ENCODE peak calls at places on chromosomes 7 and 10, in six cellular contexts. Y is mammary epithelial cell, N is IMR-90, S is PC-9, C is neural progenitor cell, E is HCT116. X is an unnamed sample.
A peak's percentile ranks its signal among the peaks of the same experiment; 100 is the strongest.

GRCh38 chr7:100689230-100690135 is 4.6 kb downstream of the GIGYF1 start:
- DNase-seq in Y (no peak), N (no peak), S (no peak), C (no peak), E (no peak), X (peak; percentile 58)

GRCh38 chr10:116385994-116386809 is 41.4 kb upstream of the PNLIPRP3 start:
- DNase-seq in Y (peak; percentile 33), N (peak; percentile 26), S (no peak), C (peak; percentile 58), E (peak; percentile 22), X (no peak)

GRCh38 chr7:128000854-128001265 is 30.4 kb downstream of the LRRC4 start:
- DNase-seq in Y (no peak), N (no peak), S (no peak), C (no peak), E (no peak), X (no peak)

GRCh38 chr7:30168800-30169584 is 34.2 kb downstream of the MTURN start:
- DNase-seq in Y (peak; percentile 98), N (peak; percentile 89), S (peak; percentile 28), C (peak; percentile 39), E (no peak), X (peak; percentile 87)

GRCh38 chr10:14587540-14588083 is 187.1 kb downstream of the FAM107B start:
- DNase-seq in Y (no peak), N (no peak), S (no peak), C (no peak), E (no peak), X (no peak)

GRCh38 chr10:44352316-44353127 is 32.4 kb downstream of the CXCL12 start:
- DNase-seq in Y (no peak), N (peak; percentile 80), S (no peak), C (no peak), E (no peak), X (peak; percentile 91)

GRCh38 chr10:122688293-122688989 is 11.2 kb downstream of the C10orf120 start:
- DNase-seq in Y (peak; percentile 9), N (no peak), S (peak; percentile 4), C (no peak), E (no peak), X (peak; percentile 69)

GRCh38 chr7:139589474-139589873 is 66.0 kb downstream of the CLEC2L start:
- DNase-seq in Y (no peak), N (peak; percentile 26), S (no peak), C (no peak), E (no peak), X (no peak)

GRCh38 chr10:131588704-131589220 is 277.2 kb upstream of the TCERG1L start:
- DNase-seq in Y (no peak), N (no peak), S (no peak), C (no peak), E (no peak), X (no peak)

GRCh38 chr7:55524558-55525310 is 47.6 kb downstream of the VOPP1 start:
- DNase-seq in Y (no peak), N (no peak), S (no peak), C (no peak), E (no peak), X (no peak)

GRCh38 chr7:55523366-55523765 is 48.9 kb downstream of the VOPP1 start:
- DNase-seq in Y (no peak), N (no peak), S (no peak), C (no peak), E (no peak), X (no peak)

GRCh38 chr7:55527314-55527713 is 45.0 kb downstream of the VOPP1 start:
- DNase-seq in Y (no peak), N (no peak), S (no peak), C (no peak), E (no peak), X (no peak)

GRCh38 chr7:55526770-55527169 is 45.5 kb downstream of the VOPP1 start:
- DNase-seq in Y (no peak), N (no peak), S (no peak), C (peak; percentile 85), E (no peak), X (no peak)

GRCh38 chr7:55526329-55526728 is 46.0 kb downstream of the VOPP1 start:
- DNase-seq in Y (no peak), N (no peak), S (no peak), C (no peak), E (no peak), X (no peak)
- H3K4me3 ChIP-seq in Y (no peak overlapping the region), N (no peak overlapping the region), S (no peak overlapping the region), C (no peak overlapping the region), E (no peak overlapping the region), X (no peak overlapping the region)

GRCh38 chr7:1366801-1367405 is 92.4 kb downstream of the MICALL2 start:
- DNase-seq in Y (no peak), N (no peak), S (no peak), C (no peak), E (no peak), X (no peak)
- H3K27me3 ChIP-seq in Y (peaks cover 11% of the 10 kb centered on the region), N (peaks cover 73% of the 10 kb centered on the region), S (peaks cover 83% of the 10 kb centered on the region), C (peaks cover 69% of the 10 kb centered on the region), E (no peaks in the 10 kb centered on the region), X (peaks cover 34% of the 10 kb centered on the region)

GRCh38 chr7:81299711-81300110 is 380.9 kb upstream of the SEMA3C start:
- DNase-seq in Y (peak; percentile 26), N (peak; percentile 10), S (no peak), C (no peak), E (no peak), X (no peak)

GRCh38 chr7:81297317-81297716 is 378.5 kb upstream of the SEMA3C start:
- DNase-seq in Y (no peak), N (no peak), S (no peak), C (no peak), E (no peak), X (no peak)

GRCh38 chr7:81301815-81302214 is 383.0 kb upstream of the SEMA3C start:
- DNase-seq in Y (no peak), N (no peak), S (no peak), C (no peak), E (no peak), X (no peak)

GRCh38 chr7:81300779-81301178 is 381.9 kb upstream of the SEMA3C start:
- DNase-seq in Y (no peak), N (no peak), S (no peak), C (no peak), E (no peak), X (no peak)

DNA sequence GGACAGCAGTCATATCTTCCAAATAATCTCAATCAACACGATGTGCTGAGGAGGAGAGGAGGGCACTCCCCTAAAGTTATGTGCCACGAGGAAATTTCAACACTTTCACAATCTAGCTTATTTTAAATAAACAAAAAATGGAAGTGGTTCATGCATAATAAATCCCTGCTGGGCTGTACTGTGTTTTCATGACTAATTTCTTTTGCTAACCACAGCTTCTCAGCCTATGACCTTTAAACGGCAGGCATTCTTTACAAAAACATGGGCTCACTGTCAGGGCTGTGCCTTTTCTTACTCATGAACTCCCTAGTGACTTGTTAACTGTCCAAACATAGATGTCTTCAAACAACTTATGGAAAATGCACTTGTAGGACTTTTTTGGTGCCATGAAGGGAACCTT is 380.4 kb upstream of the SEMA3C start:
- DNase-seq in Y (peak; percentile 97), N (peak; percentile 96), S (peak; percentile 45), C (no peak), E (peak; percentile 29), X (peak; percentile 91)
- H2AFZ ChIP-seq in Y (peak overlapping the region; percentile 31), N (no peak overlapping the region), S (peak overlapping the region; percentile 52), C (no peak overlapping the region), E (peak overlapping the region; percentile 75), X (no peak overlapping the region)

GRCh38 chr10:110212119-110213006 is 5.0 kb downstream of the MXI1 start:
- DNase-seq in Y (no peak), N (no peak), S (no peak), C (no peak), E (no peak), X (no peak)
- H3K4me3 ChIP-seq in Y (no peak overlapping the region), N (no peak overlapping the region), S (no peak overlapping the region), C (no peak overlapping the region), E (no peak overlapping the region), X (no peak overlapping the region)

GRCh38 chr10:99466632-99467031 is 36.2 kb upstream of the GOT1 start:
- DNase-seq in Y (no peak), N (peak; percentile 15), S (no peak), C (no peak), E (no peak), X (no peak)

GRCh38 chr10:99470327-99470726 is 39.9 kb upstream of the GOT1 start:
- DNase-seq in Y (no peak), N (no peak), S (no peak), C (no peak), E (no peak), X (no peak)

DNA sequence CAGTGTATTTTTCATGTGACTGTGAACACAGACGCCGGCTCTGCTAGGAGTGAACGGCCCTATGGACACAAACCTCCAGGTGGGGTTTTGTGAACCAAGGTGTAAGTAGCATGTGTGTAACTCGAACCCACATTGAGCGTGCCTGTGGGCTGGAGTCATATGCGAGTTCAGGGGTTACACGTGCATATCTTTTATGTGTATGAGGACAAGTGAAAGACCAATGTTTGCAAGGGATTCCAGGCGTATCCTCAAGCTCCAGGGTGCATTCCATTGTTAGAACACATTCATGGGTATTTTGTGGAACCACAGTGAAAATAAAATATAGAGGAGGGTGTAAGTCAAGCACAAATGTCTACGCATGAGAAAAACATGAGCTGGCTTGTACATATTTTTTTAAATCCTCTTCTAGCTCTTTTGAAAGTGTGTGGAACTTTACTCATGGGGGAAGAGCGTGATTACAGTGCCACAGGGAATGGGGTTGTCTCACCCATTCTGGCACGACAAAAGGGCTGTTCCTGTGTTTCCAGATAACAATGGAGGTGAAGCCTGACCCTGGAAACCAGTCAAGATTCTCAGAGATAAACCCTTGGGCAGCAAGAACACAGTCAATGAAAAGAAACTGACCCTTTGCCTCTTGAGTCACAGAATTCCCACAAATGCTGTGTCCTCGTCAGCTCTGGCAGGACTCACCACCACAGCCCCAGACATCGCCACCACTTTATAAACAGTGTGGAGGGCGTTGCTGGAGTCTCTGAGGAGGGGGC is 37.0 kb upstream of the GOT1 start:
- DNase-seq in Y (peak; percentile 2), N (peak; percentile 28), S (peak; percentile 12), C (peak; percentile 43), E (no peak), X (no peak)
- H3K27me3 ChIP-seq in Y (peaks cover 4% of the 10 kb centered on the region), N (peaks cover 15% of the 10 kb centered on the region), S (no peaks in the 10 kb centered on the region), C (peaks cover 26% of the 10 kb centered on the region), E (peaks cover 39% of the 10 kb centered on the region), X (peaks cover 15% of the 10 kb centered on the region)

DNA sequence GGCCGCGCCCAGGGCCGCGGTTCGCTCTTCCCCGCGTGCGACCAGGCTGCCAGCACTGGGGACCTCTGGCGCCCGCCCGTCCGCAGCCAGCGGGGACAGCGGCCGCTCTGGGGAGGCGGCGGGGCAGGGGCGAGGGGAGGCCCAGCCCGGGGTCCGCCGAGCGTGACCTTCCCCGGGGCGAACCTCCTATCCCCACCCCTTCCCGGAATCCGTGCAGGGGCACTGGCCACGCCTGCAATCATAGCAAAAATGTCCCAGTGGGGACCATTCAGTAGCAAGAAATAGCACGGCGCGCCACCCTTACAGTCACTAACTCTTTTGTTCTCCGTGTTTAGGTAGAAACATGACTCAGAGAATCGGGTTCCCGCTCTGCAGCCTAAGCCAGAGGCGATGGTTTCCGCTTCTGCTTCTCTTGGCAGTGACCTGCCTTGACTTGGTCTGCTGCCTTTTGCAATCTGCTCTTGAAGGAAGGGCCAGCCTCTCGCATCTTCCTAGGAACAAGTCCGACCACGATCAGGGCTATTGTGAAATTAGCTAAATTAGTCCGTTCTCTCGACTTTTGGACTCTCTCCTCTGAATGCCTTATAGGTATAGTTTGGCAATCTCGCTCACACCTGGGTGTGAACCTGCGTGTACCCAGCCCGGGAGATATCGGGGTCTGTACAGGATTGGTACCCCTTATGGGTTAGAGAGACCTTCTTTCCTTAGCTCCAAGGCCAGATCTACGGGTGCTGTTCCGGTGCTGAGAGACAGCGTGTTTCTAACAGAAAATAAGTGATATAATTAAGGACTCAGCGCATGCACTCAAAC is 79.4 kb upstream of the ACBD5 start:
- DNase-seq in Y (peak; percentile 89), N (peak; percentile 6), S (peak; percentile 74), C (peak; percentile 58), E (no peak), X (peak; percentile 57)
- H2AFZ ChIP-seq in Y (peak overlapping the region; percentile 93), N (peak overlapping the region; percentile 29), S (peak overlapping the region; percentile 84), C (peak overlapping the region; percentile 59), E (no peak overlapping the region), X (peak overlapping the region; percentile 76)

GRCh38 chr7:92131764-92132330 is 2.4 kb downstream of the CYP51A1 start:
- DNase-seq in Y (no peak), N (no peak), S (no peak), C (no peak), E (no peak), X (no peak)
- H3K4me3 ChIP-seq in Y (peak overlapping the region; percentile 73), N (no peak overlapping the region), S (peak overlapping the region; percentile 65), C (peak overlapping the region; percentile 95), E (no peak overlapping the region), X (peak overlapping the region; percentile 18)

X was measured in osteoblast.